ENCODE peak calls at places on chromosomes 6 and 20, in eight cellular contexts. F is upper lobe of right lung, H is AG09309, N is cardiac fibroblast, R is aorta, D is psoas muscle, S is hepatocyte, W is BJ. L is an unnamed sample.

GRCh38 chr6:44696099-44696498 is 308.6 kb downstream of the CDC5L start:
- DNase-seq in F (no peak), H (peak), N (peak), R (no peak), D (no peak), S (no peak), W (peak), L (no peak)

GRCh38 chr6:20699402-20699801 is 165.1 kb downstream of the CDKAL1 start:
- DNase-seq in F (no peak), H (no peak), N (no peak), R (no peak), D (no peak), S (no peak), W (no peak), L (no peak)

GRCh38 chr6:125839471-125839870 is 48.7 kb downstream of the NCOA7 start:
- DNase-seq in F (no peak), H (no peak), N (peak), R (no peak), D (no peak), S (no peak), W (no peak), L (no peak)

GRCh38 chr20:63061051-63061531 is 54.3 kb upstream of the BHLHE23 start:
- DNase-seq in F (peak), H (no peak), N (no peak), R (peak), D (peak), S (no peak), W (no peak), L (no peak)

GRCh38 chr6:87763901-87764300 is 61.9 kb upstream of the AKIRIN2 start:
- DNase-seq in F (no peak), H (no peak), N (no peak), R (no peak), D (no peak), S (no peak), W (no peak), L (no peak)

GRCh38 chr20:1896859-1897258 is 1.7 kb downstream of the SIRPA start:
- DNase-seq in F (no peak), H (no peak), N (no peak), R (no peak), D (no peak), S (no peak), W (no peak), L (no peak)

GRCh38 chr6:101088594-101088993 is 207.5 kb upstream of the ASCC3 start:
- DNase-seq in F (no peak), H (no peak), N (no peak), R (no peak), D (no peak), S (no peak), W (no peak), L (no peak)

GRCh38 chr6:1820165-1820564 is 210.4 kb downstream of the FOXC1 start:
- DNase-seq in F (no peak), H (peak), N (peak), R (no peak), D (no peak), S (no peak), W (peak), L (no peak)

GRCh38 chr6:103210686-103211085 is 1649.0 kb downstream of the HACE1 start:
- DNase-seq in F (no peak), H (no peak), N (no peak), R (no peak), D (no peak), S (no peak), W (no peak), L (no peak)

GRCh38 chr6:4564746-4565145 is 211.5 kb upstream of the CDYL start:
- DNase-seq in F (no peak), H (no peak), N (no peak), R (no peak), D (no peak), S (no peak), W (no peak), L (no peak)

GRCh38 chr6:113596907-113597583 is 260.1 kb upstream of the MARCKS start:
- DNase-seq in F (no peak), H (peak), N (peak), R (no peak), D (no peak), S (no peak), W (peak), L (no peak)

GRCh38 chr6:150739711-150740349 is 125.7 kb upstream of the MTHFD1L start:
- DNase-seq in F (no peak), H (no peak), N (no peak), R (no peak), D (no peak), S (no peak), W (no peak), L (no peak)

GRCh38 chr6:141829566-141829965 is 303.2 kb upstream of the GJE1 start:
- DNase-seq in F (no peak), H (no peak), N (no peak), R (no peak), D (no peak), S (no peak), W (no peak), L (no peak)

GRCh38 chr20:43653966-43654365 is 12.9 kb upstream of the MYBL2 start:
- DNase-seq in F (no peak), H (no peak), N (no peak), R (no peak), D (no peak), S (no peak), W (no peak), L (no peak)

GRCh38 chr20:58745391-58745790 is 52.8 kb downstream of the NPEPL1 start:
- DNase-seq in F (no peak), H (no peak), N (no peak), R (no peak), D (no peak), S (no peak), W (no peak), L (no peak)

GRCh38 chr6:1485678-1486077 is 96.3 kb downstream of the FOXF2 start:
- DNase-seq in F (no peak), H (peak), N (peak), R (no peak), D (no peak), S (peak), W (peak), L (peak)

GRCh38 chr20:47320990-47321805 is 35.3 kb downstream of the ZMYND8 start:
- DNase-seq in F (no peak), H (no peak), N (no peak), R (no peak), D (no peak), S (peak), W (no peak), L (no peak)

GRCh38 chr6:161444464-161444863 is 170.6 kb upstream of the AGPAT4 start:
- DNase-seq in F (no peak), H (no peak), N (no peak), R (peak), D (peak), S (no peak), W (no peak), L (peak)

GRCh38 chr6:16095180-16095579 is 33.7 kb upstream of the MYLIP start:
- DNase-seq in F (no peak), H (no peak), N (no peak), R (no peak), D (no peak), S (no peak), W (no peak), L (no peak)

GRCh38 chr6:113209315-113209714 is 647.8 kb upstream of the MARCKS start:
- DNase-seq in F (no peak), H (no peak), N (no peak), R (no peak), D (no peak), S (no peak), W (no peak), L (no peak)

GRCh38 chr6:160767019-160767646 is 65.1 kb downstream of the PLG start:
- DNase-seq in F (peak), H (no peak), N (peak), R (peak), D (peak), S (peak), W (no peak), L (peak)

GRCh38 chr6:10276888-10277287 is 138.0 kb downstream of the TFAP2A start:
- DNase-seq in F (no peak), H (no peak), N (no peak), R (no peak), D (no peak), S (no peak), W (no peak), L (no peak)

GRCh38 chr6:24882835-24883555 is 52.8 kb downstream of the RIPOR2 start:
- DNase-seq in F (no peak), H (no peak), N (no peak), R (no peak), D (no peak), S (no peak), W (no peak), L (no peak)

DNA sequence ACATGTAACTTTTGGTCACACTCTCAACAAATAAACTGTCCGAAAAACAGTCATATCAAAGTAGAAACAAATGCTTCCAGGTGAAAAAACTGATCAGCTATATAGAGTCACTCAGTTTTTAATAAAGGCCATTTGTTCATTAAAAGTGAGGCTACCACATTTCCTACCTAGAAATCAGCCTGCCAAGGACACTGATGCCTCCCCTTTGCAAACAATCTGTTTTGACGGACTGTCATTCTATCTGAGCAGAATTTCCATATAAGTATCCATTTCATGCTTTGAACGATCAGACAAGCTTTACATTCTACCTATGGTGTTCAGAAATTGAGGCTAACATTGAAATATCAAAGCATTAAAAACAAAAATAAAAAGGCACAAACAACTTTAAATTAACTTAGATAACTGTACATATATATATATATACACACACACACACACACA is 2.9 kb downstream of the CCN2 start:
- DNase-seq in F (no peak), H (no peak), N (peak), R (no peak), D (no peak), S (no peak), W (peak), L (no peak)
- H3K4me3 ChIP-seq in F (peak), H (peak), N (peak), R (peak), D (peak), S (no peak), W (peak), L (peak)

GRCh38 chr6:66599541-66599940 is 892.5 kb upstream of the EYS start:
- DNase-seq in F (no peak), H (no peak), N (no peak), R (no peak), D (no peak), S (no peak), W (no peak), L (no peak)
- H3K4me3 ChIP-seq in F (no peak), H (no peak), N (no peak), R (no peak), D (no peak), S (no peak), W (no peak), L (no peak)

GRCh38 chr6:39430968-39431523 is 108.5 kb upstream of the KCNK16 start:
- DNase-seq in F (peak), H (no peak), N (no peak), R (peak), D (peak), S (peak), W (no peak), L (peak)
- H3K4me3 ChIP-seq in F (no peak), H (no peak), N (no peak), R (no peak), D (no peak), S (no peak), W (no peak), L (peak)

GRCh38 chr6:145772846-145773245 is 37.5 kb upstream of the EPM2A start:
- DNase-seq in F (no peak), H (no peak), N (no peak), R (no peak), D (no peak), S (no peak), W (no peak), L (no peak)
- H3K4me3 ChIP-seq in F (no peak), H (no peak), N (no peak), R (no peak), D (no peak), S (no peak), W (no peak), L (no peak)

DNA sequence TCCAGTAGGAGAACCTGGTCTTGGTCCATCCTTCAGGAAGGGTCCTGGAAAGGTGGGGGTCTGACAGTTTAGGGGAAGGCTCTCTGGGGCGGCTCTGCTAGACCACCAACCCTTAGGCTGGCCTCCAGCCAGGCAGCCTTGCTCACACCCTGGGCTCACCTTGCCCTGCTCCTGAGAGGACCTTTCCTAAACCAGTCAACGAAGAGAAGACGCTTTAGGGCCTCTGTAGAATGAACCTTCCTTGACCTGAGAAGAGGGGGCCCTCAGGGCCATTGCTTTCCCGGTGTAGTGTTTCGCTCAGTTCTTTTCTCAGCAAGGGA is 1.1 kb downstream of the CDC25B start:
- DNase-seq in F (no peak), H (no peak), N (no peak), R (no peak), D (peak), S (no peak), W (no peak), L (no peak)
- H3K4me3 ChIP-seq in F (peak), H (peak), N (peak), R (no peak), D (peak), S (no peak), W (peak), L (peak)

GRCh38 chr20:21505161-21505809 is 8.6 kb downstream of the NKX2-2 start:
- DNase-seq in F (peak), H (no peak), N (peak), R (peak), D (peak), S (peak), W (no peak), L (no peak)
- H3K4me3 ChIP-seq in F (no peak), H (peak), N (no peak), R (no peak), D (peak), S (peak), W (peak), L (peak)

GRCh38 chr6:130672153-130672552 is 155.1 kb upstream of the SMLR1 start:
- DNase-seq in F (no peak), H (no peak), N (no peak), R (no peak), D (no peak), S (no peak), W (no peak), L (no peak)
- H3K4me3 ChIP-seq in F (no peak), H (no peak), N (no peak), R (no peak), D (no peak), S (no peak), W (no peak), L (no peak)

GRCh38 chr20:644692-645317 is 8.2 kb downstream of the SRXN1 start:
- DNase-seq in F (no peak), H (no peak), N (no peak), R (no peak), D (no peak), S (no peak), W (no peak), L (no peak)

GRCh38 chr20:641516-641913 is 11.5 kb downstream of the SRXN1 start:
- DNase-seq in F (no peak), H (no peak), N (no peak), R (no peak), D (no peak), S (no peak), W (no peak), L (no peak)

GRCh38 chr20:640674-641515 is 12.1 kb downstream of the SRXN1 start:
- DNase-seq in F (peak), H (no peak), N (no peak), R (no peak), D (no peak), S (no peak), W (no peak), L (no peak)

GRCh38 chr20:645318-646106 is 7.5 kb downstream of the SRXN1 start:
- DNase-seq in F (peak), H (no peak), N (peak), R (peak), D (peak), S (peak), W (no peak), L (no peak)

DNA sequence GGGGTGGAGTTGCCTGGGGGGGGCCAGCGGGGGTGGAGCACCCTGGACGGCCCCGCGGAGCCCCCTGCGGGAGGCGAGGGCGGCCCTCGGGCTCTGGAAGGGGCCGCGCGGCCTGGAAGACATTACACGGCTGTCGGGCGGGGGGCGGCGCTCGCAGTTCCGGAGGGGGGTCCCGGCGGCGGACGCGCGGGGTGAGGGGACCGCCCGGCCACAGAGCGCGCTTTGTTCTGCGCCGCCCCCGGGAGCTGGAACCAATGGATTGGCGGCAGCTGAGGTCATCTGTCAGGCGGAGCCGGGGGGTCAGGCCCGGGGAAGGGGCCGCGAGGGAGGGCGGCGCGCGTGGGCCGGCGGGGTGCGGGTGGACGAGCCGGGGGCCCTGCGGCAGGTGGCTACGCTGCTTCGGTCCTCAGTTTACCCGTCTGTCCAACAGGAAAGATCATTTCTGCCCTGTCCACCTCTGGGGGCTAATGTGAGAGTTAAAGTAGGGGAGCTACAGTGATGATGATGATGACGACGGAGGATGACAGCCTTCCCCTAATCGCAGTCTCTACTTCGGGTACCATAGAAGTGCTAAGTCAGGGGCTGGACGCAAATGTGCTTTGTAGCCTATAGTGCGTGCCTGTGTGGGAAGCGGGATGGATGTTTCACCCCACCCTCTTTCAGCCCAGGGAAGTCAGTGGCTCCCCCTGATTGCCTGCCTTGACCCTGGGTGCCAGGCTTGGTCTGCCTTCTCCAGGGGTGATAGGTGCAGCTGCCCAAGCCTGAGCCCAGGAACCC is 10.4 kb downstream of the SRXN1 start:
- DNase-seq in F (no peak), H (no peak), N (no peak), R (no peak), D (peak), S (no peak), W (no peak), L (no peak)
- H3K4me3 ChIP-seq in F (peak), H (no peak), N (no peak), R (no peak), D (peak), S (no peak), W (peak), L (peak)

GRCh38 chr20:17488916-17489600 is 42.1 kb downstream of the BFSP1 start:
- DNase-seq in F (no peak), H (no peak), N (no peak), R (no peak), D (no peak), S (no peak), W (no peak), L (no peak)
- H3K4me3 ChIP-seq in F (no peak), H (no peak), N (no peak), R (no peak), D (no peak), S (no peak), W (no peak), L (no peak)